ENCODE peak calls at places on chromosomes 6 and 20, in nine cellular contexts. Z is brain microvascular endothelial cell, T is uterus, Q is tibial nerve, H is PC-3, C is epithelial cell of esophagus, E is esophagus muscularis mucosa, S is lung, J is AG09309. W is an unnamed sample.
A peak's percentile ranks its signal among the peaks of the same experiment; 100 is the strongest.

GRCh38 chr6:4853782-4854511 is 77.7 kb downstream of the CDYL start:
- DNase-seq in Z (peak; percentile 14), T (no peak), Q (no peak), H (peak; percentile 58), C (peak; percentile 67), E (no peak), S (no peak), J (no peak), W (no peak)

GRCh38 chr6:15444881-15445280 is 199.0 kb downstream of the JARID2 start:
- DNase-seq in Z (no peak), T (no peak), Q (no peak), H (peak; percentile 51), C (no peak), E (no peak), S (no peak), J (no peak), W (no peak)

GRCh38 chr6:31048090-31048489 is 37.8 kb downstream of the MUC22 start:
- DNase-seq in Z (no peak), T (no peak), Q (no peak), H (peak; percentile 53), C (peak; percentile 28), E (no peak), S (no peak), J (no peak), W (no peak)

GRCh38 chr6:152948150-152948768 is 34.6 kb downstream of the FBXO5 start:
- DNase-seq in Z (peak; percentile 25), T (no peak), Q (no peak), H (peak; percentile 66), C (peak; percentile 55), E (no peak), S (no peak), J (peak; percentile 14), W (peak; percentile 35)

GRCh38 chr6:141437685-141438084 is 695.0 kb upstream of the GJE1 start:
- DNase-seq in Z (no peak), T (no peak), Q (no peak), H (no peak), C (no peak), E (no peak), S (no peak), J (no peak), W (no peak)

GRCh38 chr6:2209226-2209809 is 36.1 kb downstream of the GMDS start:
- DNase-seq in Z (peak; percentile 12), T (no peak), Q (no peak), H (peak; percentile 88), C (peak; percentile 78), E (no peak), S (peak; percentile 54), J (no peak), W (peak; percentile 51)

GRCh38 chr6:153024401-153025017 is 22.0 kb upstream of the MTRF1L start:
- DNase-seq in Z (peak; percentile 71), T (peak; percentile 15), Q (no peak), H (peak; percentile 82), C (peak; percentile 72), E (no peak), S (peak; percentile 33), J (no peak), W (peak; percentile 54)

GRCh38 chr6:71181565-71181964 is 107.0 kb upstream of the OGFRL1 start:
- DNase-seq in Z (peak; percentile 85), T (no peak), Q (no peak), H (peak; percentile 82), C (peak; percentile 95), E (peak; percentile 29), S (no peak), J (peak; percentile 71), W (no peak)

GRCh38 chr6:17900011-17900410 is 87.4 kb downstream of the KIF13A start:
- DNase-seq in Z (no peak), T (no peak), Q (no peak), H (no peak), C (peak; percentile 31), E (no peak), S (no peak), J (no peak), W (no peak)

GRCh38 chr20:54382419-54382818 is 93.0 kb upstream of the DOK5 start:
- DNase-seq in Z (no peak), T (no peak), Q (no peak), H (no peak), C (no peak), E (no peak), S (no peak), J (no peak), W (no peak)

GRCh38 chr6:22828179-22829062 is 259.1 kb downstream of the HDGFL1 start:
- DNase-seq in Z (peak; percentile 97), T (no peak), Q (no peak), H (peak; percentile 97), C (peak; percentile 99), E (no peak), S (peak; percentile 43), J (peak; percentile 86), W (peak; percentile 24)

GRCh38 chr6:109781001-109781400 is 89.9 kb downstream of the FIG4 start:
- DNase-seq in Z (no peak), T (no peak), Q (no peak), H (no peak), C (no peak), E (no peak), S (no peak), J (no peak), W (no peak)

GRCh38 chr20:57849868-57850215 is 140.0 kb upstream of the PMEPA1 start:
- DNase-seq in Z (no peak), T (no peak), Q (no peak), H (no peak), C (no peak), E (no peak), S (no peak), J (no peak), W (no peak)

DNA sequence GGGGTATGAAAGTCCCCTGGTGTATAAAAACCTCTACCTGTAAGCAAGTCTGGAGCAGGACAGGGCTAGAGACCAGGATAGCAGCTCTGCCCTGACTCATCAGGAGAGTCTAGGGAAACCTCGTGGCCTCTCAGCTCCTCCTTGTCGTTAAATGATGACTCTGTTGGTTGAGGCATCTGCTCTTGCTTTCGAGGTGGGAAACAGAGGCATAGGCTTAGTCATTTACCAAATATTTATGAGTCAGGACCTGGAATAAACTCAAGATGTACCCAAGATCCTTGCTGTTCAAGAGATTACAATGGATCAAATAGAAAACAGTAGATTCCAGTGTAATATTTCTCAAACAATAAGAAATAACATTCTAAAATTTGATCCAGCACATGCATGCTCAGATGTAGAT is 5.5 kb downstream of the MANBAL start:
- DNase-seq in Z (peak; percentile 98), T (peak; percentile 41), Q (no peak), H (peak; percentile 99), C (peak; percentile 99), E (no peak), S (no peak), J (peak; percentile 95), W (no peak)
- H3K4me3 ChIP-seq in Z (no peak overlapping the region), T (no peak overlapping the region), Q (no peak overlapping the region), H (peak overlapping the region; percentile 27), C (no peak overlapping the region), E (no peak overlapping the region), S (no peak overlapping the region), J (no peak overlapping the region), W (no peak overlapping the region)

GRCh38 chr6:80333342-80333741 is 226.9 kb downstream of the BCKDHB start:
- DNase-seq in Z (no peak), T (no peak), Q (no peak), H (no peak), C (no peak), E (no peak), S (no peak), J (no peak), W (no peak)
- H3K4me3 ChIP-seq in Z (no peak overlapping the region), T (no peak overlapping the region), Q (no peak overlapping the region), H (no peak overlapping the region), C (no peak overlapping the region), E (no peak overlapping the region), S (no peak overlapping the region), J (no peak overlapping the region), W (no peak overlapping the region)

DNA sequence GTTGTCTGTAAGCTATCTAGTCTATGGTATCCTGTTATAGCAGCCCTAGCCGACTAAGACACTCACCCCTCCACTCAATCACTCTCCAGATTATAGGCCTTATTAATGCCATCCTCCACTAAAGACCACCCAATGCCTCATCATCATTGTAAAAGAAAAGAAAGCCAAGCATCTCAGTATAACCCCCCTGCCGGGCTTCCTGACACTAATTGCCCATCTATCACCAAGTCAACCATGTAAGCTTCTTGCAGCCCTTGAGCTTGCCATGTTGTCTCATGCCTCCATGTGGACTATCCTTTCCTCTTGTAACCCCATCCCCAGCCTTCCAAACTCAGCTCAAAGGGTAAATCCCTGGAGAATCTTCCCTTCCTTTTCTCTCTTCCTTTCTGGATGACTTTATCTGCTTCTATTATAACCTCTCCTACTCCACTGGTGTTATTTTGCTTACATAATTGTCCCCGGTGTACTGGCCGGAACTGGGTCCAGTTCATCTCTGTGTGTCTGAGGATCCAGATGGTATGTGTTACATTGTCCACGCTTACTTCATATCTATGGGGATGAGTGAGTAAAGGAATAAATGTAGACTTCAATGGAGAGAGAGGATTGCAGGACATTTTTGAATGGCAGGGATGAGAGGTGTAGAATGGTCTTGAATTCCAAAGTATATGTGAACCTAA is 202.9 kb upstream of the SOX4 start:
- DNase-seq in Z (no peak), T (no peak), Q (no peak), H (no peak), C (no peak), E (no peak), S (no peak), J (no peak), W (no peak)
- H3K4me3 ChIP-seq in Z (no peak overlapping the region), T (no peak overlapping the region), Q (no peak overlapping the region), H (no peak overlapping the region), C (no peak overlapping the region), E (no peak overlapping the region), S (no peak overlapping the region), J (no peak overlapping the region), W (no peak overlapping the region)

GRCh38 chr6:44957151-44957550 is 371.0 kb upstream of the RUNX2 start:
- DNase-seq in Z (no peak), T (no peak), Q (no peak), H (no peak), C (no peak), E (no peak), S (no peak), J (no peak), W (no peak)
- H3K4me3 ChIP-seq in Z (no peak overlapping the region), T (no peak overlapping the region), Q (no peak overlapping the region), H (no peak overlapping the region), C (no peak overlapping the region), E (no peak overlapping the region), S (no peak overlapping the region), J (no peak overlapping the region), W (no peak overlapping the region)

DNA sequence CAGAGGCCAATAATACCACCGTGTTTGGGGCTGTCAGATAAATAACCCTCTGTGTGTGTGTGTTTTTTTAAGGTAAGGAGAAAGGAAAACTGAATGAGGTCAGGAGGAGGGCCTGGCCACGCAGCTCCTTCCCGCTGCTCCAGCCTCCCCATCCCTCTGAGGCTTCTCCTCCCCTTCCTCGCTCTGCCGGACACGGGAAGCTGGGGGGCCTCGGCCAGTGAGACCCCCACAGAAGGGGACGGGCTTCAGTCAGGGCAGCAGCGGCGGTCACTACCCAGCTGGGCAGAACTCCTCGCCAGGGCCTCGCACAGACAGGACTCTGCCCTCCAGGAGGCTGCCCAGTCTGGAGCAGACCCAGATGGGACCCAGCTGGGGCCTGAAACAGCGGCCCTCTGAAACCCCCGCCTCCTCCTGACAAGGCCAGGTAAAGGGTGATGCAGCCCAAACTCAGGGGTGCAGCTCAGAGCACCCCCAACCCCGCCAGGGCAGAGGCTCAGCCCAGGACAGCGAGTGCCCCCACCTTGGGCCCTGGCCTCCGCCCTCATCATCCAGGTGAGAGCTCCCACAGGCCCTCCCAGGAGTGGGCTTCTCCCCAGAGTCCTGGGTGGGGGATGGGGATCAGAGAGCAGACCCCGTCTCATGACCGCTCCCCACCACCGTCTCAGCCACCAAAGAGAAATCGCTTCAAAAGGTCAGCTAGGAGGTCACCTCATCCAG is 2.3 kb downstream of the EEF1A2 start:
- DNase-seq in Z (no peak), T (no peak), Q (no peak), H (no peak), C (no peak), E (no peak), S (no peak), J (no peak), W (no peak)
- H3K4me3 ChIP-seq in Z (no peak overlapping the region), T (no peak overlapping the region), Q (peak overlapping the region; percentile 14), H (peak overlapping the region; percentile 84), C (peak overlapping the region; percentile 15), E (peak overlapping the region; percentile 56), S (no peak overlapping the region), J (no peak overlapping the region), W (peak overlapping the region; percentile 13)